ENCODE peak calls at places on chromosome X, in four cellular contexts. S is posterior cingulate gyrus, B is A172, E is Peyer's patch. R is an unnamed sample.

GRCh38 chrX:109843963-109844751 is 111.1 kb upstream of the ACSL4 start:
- DNase-seq in E (no peak), S (no peak), B (no peak), R (peak)

GRCh38 chrX:128518508-128518907 is 466.3 kb upstream of the ACTRT1 start:
- DNase-seq in E (no peak), S (no peak), B (no peak), R (no peak)

GRCh38 chrX:29530520-29530919 is 684.8 kb upstream of the MAGEB2 start:
- DNase-seq in S (no peak), B (no peak), E (no peak), R (no peak)

GRCh38 chrX:150146271-150146888 is 208.1 kb upstream of the EOLA2 start:
- DNase-seq in E (no peak), S (no peak), B (peak), R (no peak)

GRCh38 chrX:10841579-10841978 is 221.2 kb upstream of the MID1 start:
- DNase-seq in S (no peak), B (no peak), E (no peak), R (no peak)

GRCh38 chrX:149372861-149373260 is 132.2 kb downstream of the IDS start:
- DNase-seq in B (peak), E (no peak), S (no peak), R (no peak)

GRCh38 chrX:30488092-30488491 is 89.5 kb downstream of the TASL start:
- DNase-seq in B (peak), E (no peak), S (no peak), R (no peak)

GRCh38 chrX:70352473-70352872 is 62.6 kb downstream of the KIF4A start:
- DNase-seq in B (no peak), S (no peak), E (no peak), R (no peak)

GRCh38 chrX:153649178-153649914 is 2.3 kb downstream of the DUSP9 start:
- DNase-seq in S (peak), B (peak), E (peak), R (no peak)

GRCh38 chrX:10697552-10697951 is 77.2 kb upstream of the MID1 start:
- DNase-seq in S (no peak), B (no peak), E (no peak), R (no peak)

GRCh38 chrX:107775000-107775733 is 420 bp downstream of the TSC22D3 start:
- DNase-seq in B (no peak), S (no peak), E (peak), R (peak)

GRCh38 chrX:15714529-15714928 is 23.5 kb upstream of the CA5B start:
- DNase-seq in S (no peak), E (no peak), B (peak), R (no peak)

R was measured in substantia nigra.